ENCODE peak calls at places on chromosomes 12 and 14, in nine cellular contexts. A is small intestine; Y is CD8-positive, alpha-beta memory T cell; Z is MM.1S; B is endothelial cell of umbilical vein; X is AG04450; D is mesendoderm; J is IMR-90; C is lower lobe of right lung. Q is an unnamed sample.

GRCh38 chr12:80269953-80270552 is 170.7 kb downstream of the OTOGL start:
- DNase-seq in C (no peak), D (peak), Y (no peak), B (peak), Z (peak), X (peak), A (peak), J (peak), Q (no peak)

GRCh38 chr12:52010152-52010622 is 3.4 kb downstream of the TAMALIN start:
- DNase-seq in A (no peak), X (peak), Y (no peak), Z (no peak), B (peak), D (peak), J (peak), C (peak), Q (peak)

GRCh38 chr14:101739446-101740141 is 21.9 kb upstream of the PPP2R5C start:
- DNase-seq in C (no peak), D (no peak), X (no peak), Z (no peak), B (no peak), A (no peak), Y (no peak), J (no peak), Q (peak)

GRCh38 chr14:103923863-103924262 is 4.4 kb upstream of the TDRD9 start:
- DNase-seq in C (no peak), Z (no peak), Y (no peak), J (no peak), D (peak), B (peak), A (no peak), X (no peak), Q (no peak)

GRCh38 chr12:1199700-1200099 is 208.7 kb downstream of the ERC1 start:
- DNase-seq in B (no peak), D (no peak), J (no peak), A (no peak), C (no peak), Y (no peak), Z (no peak), X (no peak), Q (no peak)

GRCh38 chr14:28571636-28572035 is 195.0 kb upstream of the FOXG1 start:
- DNase-seq in C (no peak), D (no peak), Y (no peak), X (no peak), J (no peak), Z (no peak), B (no peak), A (no peak), Q (no peak)

GRCh38 chr12:62629413-62629812 is 162.8 kb downstream of the MON2 start:
- DNase-seq in Y (no peak), J (no peak), B (no peak), X (no peak), C (no peak), Z (no peak), A (no peak), D (peak), Q (no peak)

GRCh38 chr14:31700282-31701074 is 139.3 kb downstream of the NUBPL start:
- DNase-seq in B (no peak), Z (no peak), D (no peak), X (no peak), A (no peak), J (no peak), Y (no peak), C (no peak), Q (no peak)

GRCh38 chr12:51391047-51391837 is at the start of gene GALNT6:
- DNase-seq in A (peak), Y (peak), X (no peak), C (peak), Z (peak), J (no peak), B (peak), D (peak), Q (no peak)

GRCh38 chr12:19808371-19808770 is 369.1 kb downstream of the AEBP2 start:
- DNase-seq in Z (no peak), C (no peak), B (no peak), D (no peak), J (no peak), X (no peak), Y (no peak), A (no peak), Q (no peak)

GRCh38 chr12:19810213-19810612 is 370.9 kb downstream of the AEBP2 start:
- DNase-seq in A (no peak), C (no peak), J (no peak), B (peak), X (no peak), Y (no peak), D (no peak), Z (no peak), Q (no peak)

GRCh38 chr12:19811922-19812321 is 372.6 kb downstream of the AEBP2 start:
- DNase-seq in J (no peak), C (no peak), Y (no peak), X (no peak), Z (no peak), A (no peak), B (no peak), D (no peak), Q (no peak)
- H3K27ac ChIP-seq in J (no peak), C (no peak), Y (no peak), X (no peak), Z (no peak), A (no peak), B (no peak), D (no peak), Q (no peak)

GRCh38 chr14:34368971-34369665 is 92.9 kb downstream of the SPTSSA start:
- DNase-seq in Z (no peak), D (no peak), B (no peak), Y (no peak), C (no peak), J (no peak), X (no peak), A (no peak), Q (no peak)
- H3K27ac ChIP-seq in Z (no peak), D (no peak), B (no peak), Y (no peak), C (peak), J (peak), X (peak), A (peak), Q (no peak)

GRCh38 chr14:94659953-94660946 is 48.1 kb downstream of the SERPINA3 start:
- DNase-seq in C (no peak), Y (no peak), Z (no peak), A (no peak), X (no peak), B (no peak), J (no peak), D (no peak), Q (no peak)

GRCh38 chr14:94670692-94671285 is 58.6 kb downstream of the SERPINA3 start:
- DNase-seq in J (no peak), Y (no peak), Z (no peak), X (no peak), D (no peak), B (no peak), C (no peak), A (no peak), Q (no peak)

GRCh38 chr14:94665544-94665943 is 53.4 kb downstream of the SERPINA3 start:
- DNase-seq in C (no peak), B (no peak), Y (no peak), J (no peak), D (no peak), Z (no peak), X (no peak), A (no peak), Q (no peak)

GRCh38 chr14:94663965-94664704 is 51.9 kb downstream of the SERPINA3 start:
- DNase-seq in X (no peak), D (no peak), J (no peak), Z (no peak), C (no peak), Y (no peak), B (peak), A (no peak), Q (no peak)

DNA sequence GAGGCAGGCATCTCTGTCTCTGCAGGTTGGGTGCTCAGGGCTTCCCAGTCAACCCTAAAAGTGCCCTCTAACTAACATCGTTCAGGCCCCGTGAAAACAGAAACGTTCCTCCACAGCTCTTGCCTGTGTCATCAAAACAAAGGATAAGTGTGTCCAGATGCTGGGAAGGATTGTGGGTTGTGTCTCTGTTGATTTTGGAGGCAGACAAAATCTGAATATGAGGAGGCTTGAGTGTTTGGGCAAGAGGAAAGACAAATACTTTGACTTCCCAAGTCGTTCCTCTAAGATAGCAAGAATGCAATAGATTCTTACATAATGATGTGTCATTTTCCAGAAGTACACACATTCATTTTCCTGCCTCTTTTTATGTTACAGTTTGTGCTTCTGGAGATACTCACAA is 52.9 kb downstream of the SERPINA3 start:
- DNase-seq in Y (no peak), Z (no peak), A (no peak), J (peak), B (peak), C (no peak), D (no peak), X (peak), Q (no peak)
- H3K27ac ChIP-seq in Y (no peak), Z (no peak), A (no peak), J (no peak), B (no peak), C (no peak), D (no peak), X (no peak), Q (no peak)

DNA sequence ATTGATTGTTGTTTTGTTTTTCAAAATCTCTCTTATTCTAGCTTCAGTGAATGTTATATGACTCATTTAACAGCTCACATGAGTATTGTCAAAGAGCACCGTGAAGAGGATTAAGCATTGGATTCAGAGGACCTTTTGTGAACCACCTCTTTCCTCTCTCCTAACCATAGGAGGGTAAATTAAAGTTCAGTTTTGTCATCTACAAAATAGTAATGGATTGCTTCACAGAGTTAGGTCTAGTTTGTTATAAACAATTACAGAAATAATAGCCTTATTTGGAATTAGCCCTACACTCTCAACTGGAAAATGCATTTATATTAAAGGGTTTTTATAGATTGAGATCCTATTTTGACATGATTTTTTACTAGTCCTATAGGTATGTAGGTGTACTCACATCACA is 997 bp upstream of the KERA start:
- DNase-seq in A (no peak), J (no peak), C (no peak), Z (no peak), B (no peak), Y (no peak), X (no peak), D (no peak), Q (no peak)
- H3K27ac ChIP-seq in A (no peak), J (no peak), C (no peak), Z (no peak), B (no peak), Y (no peak), X (no peak), D (no peak), Q (no peak)

DNA sequence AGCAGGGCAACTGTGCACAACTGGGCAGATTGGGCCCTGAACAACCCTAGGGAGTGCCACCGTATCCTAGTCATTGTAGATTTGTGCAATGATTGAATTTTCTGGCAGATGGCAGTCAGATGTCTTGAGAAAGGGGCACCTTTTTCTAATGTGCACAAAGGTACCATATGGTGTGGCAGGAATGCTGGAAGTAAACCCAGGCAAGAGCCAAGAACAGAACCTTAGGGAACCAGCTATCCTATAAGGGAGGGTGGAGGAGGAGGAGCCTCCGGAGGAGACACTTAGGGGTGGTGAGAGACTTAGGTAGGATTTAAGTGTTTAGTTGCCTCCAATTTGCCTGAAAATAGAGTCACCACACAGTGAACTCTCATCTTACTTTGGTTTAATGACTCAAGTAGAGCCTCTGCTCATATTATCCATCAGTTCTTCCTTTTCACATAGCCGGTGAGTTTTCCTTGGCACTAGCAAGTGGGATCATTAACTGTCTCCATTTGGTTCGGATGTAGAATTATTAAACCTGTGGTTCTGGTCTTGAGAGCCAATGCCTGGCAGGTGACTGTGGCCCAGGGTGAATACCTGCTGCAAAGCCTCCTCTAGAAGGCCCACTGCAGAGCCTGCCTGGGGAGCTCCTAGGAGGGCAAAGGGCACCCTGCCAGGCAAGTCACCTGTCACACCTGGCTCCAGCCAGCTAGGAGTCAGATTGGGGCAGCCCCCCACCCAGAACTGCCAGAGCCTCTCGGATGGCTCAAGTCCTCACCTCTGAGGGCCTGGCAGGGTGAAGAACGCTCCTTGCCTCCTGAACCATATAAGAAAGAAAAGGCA is 184.4 kb upstream of the HIF1A start:
- DNase-seq in B (no peak), J (no peak), A (peak), C (no peak), Y (no peak), X (no peak), D (no peak), Z (no peak), Q (no peak)
- H3K27ac ChIP-seq in B (no peak), J (peak), A (peak), C (peak), Y (no peak), X (no peak), D (no peak), Z (no peak), Q (peak)

DNA sequence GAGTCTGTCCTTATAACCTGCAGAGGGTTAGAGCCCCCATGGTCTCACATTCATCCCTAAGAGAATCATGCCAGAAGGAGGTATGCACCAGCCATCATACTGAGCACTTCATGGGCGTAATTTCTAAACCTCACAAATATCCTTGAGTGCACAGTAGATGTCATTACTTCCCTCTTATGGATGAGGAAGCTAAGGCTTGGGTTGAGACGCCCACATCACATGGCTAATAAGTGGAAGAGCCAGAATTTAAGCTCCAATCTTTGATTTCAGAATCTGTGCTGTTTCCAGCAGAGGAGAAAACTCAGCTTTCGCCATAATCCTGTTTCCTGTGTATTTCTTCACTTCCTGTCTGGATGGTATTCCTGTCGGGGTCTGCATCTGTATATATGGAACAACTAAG is 5.0 kb downstream of the ISCU start:
- DNase-seq in B (no peak), J (no peak), X (no peak), A (no peak), Z (no peak), D (no peak), C (no peak), Y (no peak), Q (no peak)
- H3K27ac ChIP-seq in B (no peak), J (no peak), X (peak), A (peak), Z (peak), D (no peak), C (peak), Y (no peak), Q (no peak)

GRCh38 chr12:120495189-120495722 is 657 bp upstream of the DYNLL1 start:
- DNase-seq in Y (no peak), J (no peak), X (no peak), A (no peak), B (no peak), Z (no peak), D (peak), C (no peak), Q (no peak)

GRCh38 chr12:120495723-120496352 is at the start of gene DYNLL1:
- DNase-seq in D (peak), J (peak), B (peak), C (peak), Y (peak), X (peak), Z (peak), A (peak), Q (peak)

GRCh38 chr12:120498870-120499515 is 3.1 kb downstream of the DYNLL1 start:
- DNase-seq in B (no peak), J (no peak), D (peak), C (no peak), A (no peak), X (no peak), Z (no peak), Y (no peak), Q (no peak)

GRCh38 chr12:120497524-120498150 is 1.7 kb downstream of the DYNLL1 start:
- DNase-seq in C (no peak), B (no peak), Z (no peak), Y (no peak), D (no peak), X (no peak), A (peak), J (peak), Q (no peak)

DNA sequence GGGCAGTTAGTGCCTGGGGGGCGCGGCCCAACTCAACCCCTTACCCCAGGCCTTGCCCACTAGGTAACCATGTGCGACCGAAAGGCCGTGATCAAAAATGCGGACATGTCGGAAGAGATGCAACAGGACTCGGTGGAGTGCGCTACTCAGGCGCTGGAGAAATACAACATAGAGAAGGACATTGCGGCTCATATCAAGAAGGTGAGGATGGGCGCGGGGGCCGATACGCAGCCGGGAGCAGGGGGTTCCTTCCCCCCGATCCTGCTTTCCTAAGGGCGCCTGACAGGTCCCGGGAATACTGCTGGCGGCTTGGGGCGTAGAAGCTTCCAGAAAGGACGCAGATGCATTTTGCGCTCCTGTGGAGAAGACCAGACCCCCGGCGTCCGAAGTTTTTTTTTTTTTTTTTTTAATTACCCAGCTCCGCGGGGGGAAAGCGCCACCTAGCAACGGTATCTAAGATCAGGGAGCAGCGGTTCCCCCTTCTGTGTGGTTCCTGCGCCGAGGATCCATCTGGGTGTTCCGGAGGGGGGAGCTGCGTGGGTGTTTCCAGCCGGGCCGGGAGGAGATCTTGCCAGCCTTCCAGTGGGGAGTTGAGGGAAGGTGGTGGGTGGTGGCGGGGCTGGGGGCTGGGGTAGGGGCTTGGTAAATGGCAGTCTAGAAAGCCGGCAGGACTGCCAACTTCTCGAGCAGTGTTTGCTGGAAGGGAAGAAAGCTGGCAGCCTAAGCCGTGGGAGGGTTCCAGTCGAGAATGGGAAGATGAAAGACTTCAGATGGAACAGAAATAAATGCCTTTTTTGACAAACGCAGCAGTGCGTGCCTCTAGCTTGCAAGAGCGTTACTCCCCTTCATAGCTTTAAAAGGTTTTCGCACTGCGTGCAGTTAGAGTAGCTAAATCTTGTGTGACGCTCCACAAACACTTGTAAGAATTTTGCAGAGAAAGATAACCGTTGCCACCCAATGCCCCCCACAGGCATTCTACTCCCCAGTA is 734 bp downstream of the DYNLL1 start:
- DNase-seq in J (peak), Z (peak), A (peak), X (no peak), D (peak), C (peak), Y (peak), B (peak), Q (peak)
- H3K27ac ChIP-seq in J (peak), Z (peak), A (peak), X (peak), D (peak), C (peak), Y (peak), B (no peak), Q (peak)

Q was measured in caudate nucleus.